ENCODE peak calls at places on chromosomes 12 and 14, in eight cellular contexts. O is natural killer cell, C is nephron progenitor cell, K is neural crest cell, N is HCT116, U is kidney epithelial cell, V is endodermal cell, D is epithelial cell of esophagus. W is an unnamed sample.
A peak's percentile ranks its signal among the peaks of the same experiment; 100 is the strongest.

GRCh38 chr12:105204916-105205315 is 31.1 kb downstream of the APPL2 start:
- DNase-seq in U (peak; percentile 16), N (no peak), C (no peak), K (no peak), O (no peak), V (no peak), D (peak; percentile 62), W (no peak)

GRCh38 chr14:85565862-85566296 is 35.9 kb downstream of the FLRT2 start:
- DNase-seq in O (no peak), U (peak; percentile 21), N (no peak), C (no peak), D (peak; percentile 86), V (no peak), K (no peak), W (no peak)

GRCh38 chr12:64806593-64806992 is 17.9 kb upstream of the TBC1D30 start:
- DNase-seq in U (no peak), D (peak; percentile 60), K (no peak), C (no peak), V (no peak), O (no peak), N (no peak), W (no peak)

GRCh38 chr12:131380220-131380957 is 330.5 kb upstream of the SFSWAP start:
- DNase-seq in D (no peak), V (peak; percentile 45), O (no peak), U (no peak), K (no peak), C (no peak), N (no peak), W (no peak)

GRCh38 chr12:77591959-77592358 is 238.7 kb upstream of the NAV3 start:
- DNase-seq in C (peak; percentile 14), V (peak; percentile 68), K (no peak), U (no peak), N (no peak), O (no peak), D (no peak), W (no peak)

GRCh38 chr12:75751769-75752471 is 240.5 kb upstream of the KRR1 start:
- DNase-seq in C (no peak), O (no peak), K (no peak), V (no peak), U (no peak), N (no peak), D (peak; percentile 46), W (no peak)

GRCh38 chr14:28751467-28752058 is 15.0 kb upstream of the FOXG1 start:
- DNase-seq in K (peak; percentile 60), U (no peak), V (peak; percentile 88), D (peak; percentile 76), C (peak; percentile 62), O (no peak), N (peak; percentile 7), W (peak; percentile 3)

GRCh38 chr14:68694516-68695235 is 98.2 kb downstream of the ZFP36L1 start:
- DNase-seq in N (no peak), U (no peak), V (no peak), K (no peak), D (no peak), O (no peak), C (no peak), W (no peak)

GRCh38 chr14:35742032-35742371 is 67.1 kb downstream of the RALGAPA1 start:
- DNase-seq in C (no peak), K (no peak), U (no peak), D (no peak), O (no peak), V (no peak), N (no peak), W (no peak)

GRCh38 chr12:4115570-4115969 is 158.0 kb upstream of the CCND2 start:
- DNase-seq in C (no peak), K (no peak), D (no peak), U (no peak), O (no peak), N (no peak), V (peak; percentile 85), W (no peak)

GRCh38 chr12:48351022-48351708 is 446 bp upstream of the ZNF641 start:
- DNase-seq in D (peak; percentile 65), K (peak; percentile 60), V (no peak), U (peak; percentile 49), C (no peak), N (peak; percentile 40), O (no peak), W (no peak)

GRCh38 chr12:1591029-1591428 is 3.4 kb downstream of the FBXL14 start:
- DNase-seq in U (no peak), V (no peak), O (no peak), N (no peak), K (no peak), D (peak; percentile 78), C (no peak), W (no peak)

GRCh38 chr14:37021406-37021805 is 151.0 kb downstream of the SLC25A21 start:
- DNase-seq in O (no peak), D (no peak), K (no peak), N (no peak), C (no peak), V (no peak), U (no peak), W (no peak)

DNA sequence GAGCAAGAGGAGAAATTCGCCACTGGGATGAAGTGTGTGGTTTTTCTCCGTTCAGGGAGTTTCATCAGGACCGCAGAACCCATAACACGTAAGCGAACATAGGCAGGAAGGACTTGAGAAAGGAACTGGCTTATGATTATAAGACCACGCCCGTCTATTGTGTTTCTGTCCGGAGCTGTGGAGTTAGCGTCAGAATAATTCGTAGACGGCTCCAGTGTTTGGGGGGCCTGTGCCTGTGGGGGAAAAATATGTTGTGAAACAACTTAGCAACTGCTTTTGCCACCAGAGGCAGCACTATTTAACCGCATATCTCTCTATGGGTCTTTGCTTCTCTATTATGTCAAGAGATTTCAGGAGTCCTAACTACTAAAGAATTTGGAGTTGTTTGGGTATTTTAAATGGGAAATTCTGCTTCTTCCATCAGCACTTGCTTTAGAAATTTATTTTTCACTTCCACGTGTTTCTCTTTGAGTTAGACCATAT is 506 bp upstream of the CLEC14A start:
- DNase-seq in O (no peak), C (no peak), V (no peak), N (no peak), D (no peak), U (no peak), K (peak; percentile 4), W (no peak)
- TF ChIP-seq CTCF in O (no peak), C (no peak), V (peak; percentile 57), N (no peak), D (no peak), U (no peak), K (no peak), W (no peak)

GRCh38 chr12:73719223-73719622 is 818.4 kb upstream of the ATXN7L3B start:
- DNase-seq in O (no peak), N (no peak), D (no peak), V (no peak), K (no peak), U (no peak), C (no peak), W (no peak)
- TF ChIP-seq CTCF in O (no peak), N (no peak), D (no peak), V (no peak), K (no peak), U (no peak), C (no peak), W (no peak)

DNA sequence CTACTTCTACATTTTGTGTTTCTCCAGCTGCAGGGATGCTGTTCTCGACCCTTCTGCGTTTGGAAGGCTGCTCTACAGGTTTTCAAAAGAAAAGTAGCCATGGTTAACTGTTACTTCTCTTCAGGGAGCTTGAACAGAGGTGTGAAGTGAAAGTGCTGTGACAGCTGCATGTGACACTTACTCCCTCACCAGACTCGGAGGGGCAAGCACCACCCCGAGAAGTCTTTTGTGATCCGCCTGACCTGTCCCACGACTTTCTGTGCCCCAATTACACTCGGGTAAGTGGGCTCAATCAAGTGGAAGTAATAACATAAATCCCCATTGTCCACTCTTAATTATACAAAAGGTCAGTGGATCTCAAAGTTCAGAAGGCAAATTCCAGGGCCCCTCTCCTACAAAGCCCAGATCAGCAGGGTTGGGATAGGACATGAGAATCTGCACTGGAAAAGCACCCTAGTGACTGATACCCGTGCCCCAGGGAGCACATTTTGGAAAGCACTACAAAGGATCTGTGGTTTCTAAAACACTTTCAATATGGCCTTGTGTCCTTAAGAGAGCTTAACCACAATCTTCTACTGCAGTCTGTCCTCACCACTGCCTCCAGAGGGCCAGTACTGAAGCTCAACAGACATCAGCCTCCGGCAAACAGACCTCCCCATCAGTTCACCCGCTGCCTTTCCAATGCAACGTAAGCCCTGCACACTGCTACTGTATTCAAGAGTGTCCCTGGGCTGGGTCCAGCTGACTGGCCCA is 11.6 kb downstream of the FICD start:
- DNase-seq in C (no peak), N (no peak), O (no peak), V (peak; percentile 50), K (no peak), D (no peak), U (no peak), W (no peak)
- TF ChIP-seq CTCF in C (no peak), N (no peak), O (no peak), V (peak; percentile 21), K (no peak), D (no peak), U (no peak), W (peak; percentile 12)

DNA sequence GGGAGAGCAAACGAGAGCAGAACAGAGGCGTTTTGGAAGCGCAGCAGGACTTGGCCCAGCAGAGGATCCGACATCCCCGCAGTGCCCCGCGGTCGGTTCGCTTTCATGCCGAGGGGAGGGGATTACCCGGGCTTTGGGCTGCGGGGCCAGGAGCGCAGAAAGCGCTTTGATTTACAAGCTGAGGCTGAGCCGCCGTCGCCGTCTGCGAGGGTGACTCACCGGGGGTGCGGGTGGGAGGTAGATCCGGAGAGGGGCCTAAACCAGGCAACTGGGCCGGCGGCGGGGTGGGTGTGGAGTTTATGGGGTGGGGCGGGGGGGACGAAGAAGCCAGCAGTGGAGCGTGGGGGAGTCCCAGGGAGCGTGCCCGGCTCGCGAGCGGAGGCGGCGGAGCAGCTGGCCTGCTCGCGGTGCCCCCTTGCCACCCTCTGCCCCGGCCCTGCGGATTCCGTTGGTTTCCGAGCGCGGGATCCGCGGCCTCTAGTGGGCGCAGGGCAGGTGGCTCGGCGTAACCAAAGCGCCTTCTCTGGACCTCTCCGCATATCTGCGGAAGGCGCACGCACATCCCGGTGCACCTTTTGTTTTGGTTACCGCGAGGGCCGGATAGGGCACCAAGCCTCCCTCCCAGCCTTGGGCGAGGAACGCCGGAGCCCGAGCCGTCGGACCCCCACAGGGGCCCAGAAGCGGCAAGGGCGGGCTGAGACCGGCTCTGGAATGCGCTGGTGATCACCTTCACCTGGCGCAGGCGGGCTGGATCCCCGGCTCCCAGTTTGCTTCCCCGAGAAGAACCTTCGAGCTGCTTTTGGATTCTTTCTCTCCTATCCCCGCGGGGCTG is 2.6 kb downstream of the SIX4 start:
- DNase-seq in U (no peak), V (peak; percentile 88), D (peak; percentile 65), C (peak; percentile 75), K (peak; percentile 33), N (peak; percentile 54), O (peak; percentile 44), W (no peak)
- TF ChIP-seq CTCF in U (peak; percentile 69), V (peak; percentile 66), D (peak; percentile 45), C (no peak), K (peak; percentile 49), N (peak; percentile 59), O (no peak), W (peak; percentile 49)

DNA sequence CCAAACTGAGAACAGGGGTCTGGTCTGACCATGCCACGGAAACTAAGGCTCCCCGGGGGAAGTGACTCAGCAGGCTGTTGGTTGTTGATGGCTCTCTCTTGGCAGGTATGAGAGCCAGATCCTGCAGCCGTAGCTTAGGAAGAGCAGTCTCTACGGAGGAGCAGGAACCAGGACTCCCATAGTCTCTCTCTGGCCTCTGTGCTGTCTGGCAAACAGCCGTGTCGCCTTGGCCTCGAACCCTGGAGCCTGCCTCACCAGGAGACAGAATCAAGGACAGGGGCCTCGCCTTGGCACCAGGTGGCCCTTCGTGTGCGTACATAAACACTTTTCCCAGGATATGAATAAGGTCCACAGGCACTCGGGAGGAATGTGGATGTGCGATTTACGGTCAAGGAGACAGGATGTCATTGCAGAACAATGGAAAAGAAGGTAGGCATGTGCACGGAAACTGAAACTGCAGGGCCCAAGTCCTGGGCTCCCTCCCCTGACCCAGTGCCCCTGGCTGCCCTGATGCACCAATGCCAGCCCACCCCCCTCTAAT is 7.9 kb downstream of the VWF start:
- DNase-seq in N (no peak), V (peak; percentile 65), O (no peak), C (no peak), D (peak; percentile 41), U (no peak), K (no peak), W (no peak)
- TF ChIP-seq CTCF in N (no peak), V (no peak), O (no peak), C (no peak), D (no peak), U (no peak), K (no peak), W (no peak)